ENCODE peak calls at places on chromosomes 5 and 9, in four cellular contexts. D is hepatocyte, B is suprapubic skin, L is dorsolateral prefrontal cortex. E is an unnamed sample.

GRCh38 chr9:80185112-80185738 is 613.5 kb downstream of the TLE4 start:
- DNase-seq in D (no peak), B (no peak), L (no peak), E (no peak)

GRCh38 chr5:181024245-181025029 is 15.6 kb upstream of the BTNL9 start:
- DNase-seq in D (no peak), B (no peak), L (no peak), E (no peak)

GRCh38 chr5:148687427-148687826 is 33.1 kb upstream of the HTR4 start:
- DNase-seq in D (peak), B (no peak), L (no peak), E (peak)

GRCh38 chr5:76524872-76525271 is 98.3 kb downstream of the F2RL2 start:
- DNase-seq in D (no peak), B (no peak), L (no peak), E (no peak)

GRCh38 chr9:98909935-98910334 is 33.8 kb upstream of the COL15A1 start:
- DNase-seq in D (no peak), B (no peak), L (no peak), E (no peak)

GRCh38 chr9:81737871-81738507 is 48.6 kb upstream of the TLE1 start:
- DNase-seq in D (peak), B (no peak), L (no peak), E (no peak)

GRCh38 chr5:151051066-151051930 is 29.5 kb downstream of the TNIP1 start:
- DNase-seq in D (peak), B (peak), L (peak), E (peak)

GRCh38 chr5:147391781-147392180 is 118.1 kb downstream of the DPYSL3 start:
- DNase-seq in D (peak), B (no peak), L (no peak), E (peak)

GRCh38 chr9:7174301-7174700 is 416.5 kb downstream of the KDM4C start:
- DNase-seq in D (no peak), B (no peak), L (no peak), E (no peak)

GRCh38 chr5:37619353-37619752 is 220.5 kb downstream of the GDNF start:
- DNase-seq in D (peak), B (no peak), L (no peak), E (no peak)

GRCh38 chr5:143350790-143351603 is 52.5 kb downstream of the NR3C1 start:
- DNase-seq in D (no peak), B (no peak), L (no peak), E (no peak)

GRCh38 chr5:96885518-96886338 is 9.4 kb downstream of the ERAP2 start:
- DNase-seq in D (no peak), B (no peak), L (no peak), E (no peak)

GRCh38 chr5:51521583-51521982 is 138.3 kb downstream of the ISL1 start:
- DNase-seq in D (peak), B (no peak), L (no peak), E (no peak)

GRCh38 chr5:126544087-126544740 is 50.8 kb downstream of the ALDH7A1 start:
- DNase-seq in D (peak), B (no peak), L (no peak), E (peak)

GRCh38 chr9:137312852-137313325 is 10.8 kb upstream of the NRARP start:
- DNase-seq in D (peak), B (peak), L (peak), E (no peak)

GRCh38 chr5:154945695-154946301 is 4.9 kb downstream of the MRPL22 start:
- DNase-seq in D (no peak), B (no peak), L (no peak), E (no peak)

GRCh38 chr5:98763001-98763630 is 10.3 kb upstream of the RGMB start:
- DNase-seq in D (no peak), B (no peak), L (no peak), E (no peak)

GRCh38 chr5:126395198-126395597 is 28.0 kb upstream of the GRAMD2B start:
- DNase-seq in D (no peak), B (no peak), L (no peak), E (no peak)

GRCh38 chr5:5793560-5793959 is 371.1 kb downstream of the ICE1 start:
- DNase-seq in D (no peak), B (no peak), L (no peak), E (no peak)

GRCh38 chr5:38413696-38414095 is 142.8 kb downstream of the LIFR start:
- DNase-seq in D (no peak), B (no peak), L (no peak), E (no peak)

GRCh38 chr5:10354048-10354872 is 765 bp downstream of the MARCHF6 start:
- DNase-seq in D (peak), B (no peak), L (no peak), E (no peak)

DNA sequence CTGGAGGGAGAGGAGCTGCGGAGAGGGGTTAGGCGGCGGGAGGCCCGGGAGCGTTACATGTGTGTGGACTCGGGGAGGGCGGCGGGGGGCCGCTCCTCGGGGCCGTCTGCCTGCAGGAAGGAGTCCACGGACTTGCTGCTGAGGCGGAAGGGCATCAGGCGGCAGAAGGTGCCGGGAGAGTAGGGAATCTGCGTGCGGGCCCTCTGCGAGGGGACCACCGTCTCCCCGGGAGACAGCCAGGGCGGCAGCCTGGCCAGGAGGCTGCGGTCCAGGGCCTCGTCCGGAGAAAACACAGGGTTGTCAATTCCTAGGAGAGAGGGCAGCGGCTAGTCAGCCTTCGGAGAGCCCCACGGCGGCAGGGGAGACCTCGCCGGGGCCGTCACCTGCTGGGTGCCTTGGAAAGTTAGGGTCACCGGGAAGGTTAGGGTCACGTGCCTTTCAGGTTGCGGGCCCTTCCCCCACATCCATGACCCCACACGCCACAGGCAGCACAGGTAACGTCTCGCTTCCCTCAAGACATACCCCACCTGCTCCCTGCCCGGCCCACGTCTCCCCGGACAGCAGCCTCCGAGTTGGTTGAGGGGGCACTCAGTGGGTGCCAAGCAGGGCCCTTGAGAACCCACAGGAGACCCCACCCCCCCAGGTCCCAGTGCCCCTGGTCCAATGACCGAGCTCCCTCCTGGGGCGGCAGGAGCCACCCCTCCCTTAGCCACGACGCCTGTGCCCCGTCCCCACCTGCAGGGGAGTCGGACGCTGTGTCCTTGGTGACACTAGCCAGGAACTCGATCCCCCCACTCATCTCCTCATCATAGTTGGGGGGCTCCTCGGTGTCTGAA is 32.1 kb downstream of the EXOC3 start:
- DNase-seq in D (no peak), B (peak), L (no peak), E (no peak)
- H3K4me3 ChIP-seq in D (no peak), B (peak), L (peak), E (peak)

DNA sequence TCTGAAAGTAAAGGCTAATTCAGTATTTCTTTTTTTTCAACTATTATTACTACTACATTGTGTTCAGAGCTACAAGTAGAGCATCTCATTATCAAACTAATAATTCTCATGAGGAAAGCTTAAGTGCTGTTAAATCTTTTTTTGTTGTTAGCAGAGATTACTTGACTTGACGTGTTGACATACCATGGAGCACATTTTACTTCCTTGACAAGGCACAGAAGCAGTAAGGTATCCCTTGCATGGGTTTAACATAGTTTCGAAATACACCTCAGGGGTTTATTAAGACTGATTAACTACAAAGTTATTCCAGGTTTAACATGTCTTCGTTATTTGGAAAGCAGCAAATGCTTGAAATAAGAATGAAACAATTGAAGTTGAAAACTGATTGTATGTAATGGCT is 7.0 kb downstream of the SPDL1 start:
- DNase-seq in D (no peak), B (no peak), L (no peak), E (no peak)
- TF ChIP-seq CTCF in D (no peak), B (no peak), L (no peak), E (no peak)

GRCh38 chr9:38067611-38067891 is 1.5 kb downstream of the SHB start:
- DNase-seq in D (no peak), B (no peak), L (no peak), E (no peak)

GRCh38 chr9:38067892-38068615 is 973 bp downstream of the SHB start:
- DNase-seq in D (peak), B (peak), L (no peak), E (no peak)

GRCh38 chr9:38068616-38068865 is 486 bp downstream of the SHB start:
- DNase-seq in D (peak), B (no peak), L (no peak), E (no peak)

GRCh38 chr9:38066907-38067610 is 2.0 kb downstream of the SHB start:
- DNase-seq in D (peak), B (peak), L (no peak), E (no peak)

DNA sequence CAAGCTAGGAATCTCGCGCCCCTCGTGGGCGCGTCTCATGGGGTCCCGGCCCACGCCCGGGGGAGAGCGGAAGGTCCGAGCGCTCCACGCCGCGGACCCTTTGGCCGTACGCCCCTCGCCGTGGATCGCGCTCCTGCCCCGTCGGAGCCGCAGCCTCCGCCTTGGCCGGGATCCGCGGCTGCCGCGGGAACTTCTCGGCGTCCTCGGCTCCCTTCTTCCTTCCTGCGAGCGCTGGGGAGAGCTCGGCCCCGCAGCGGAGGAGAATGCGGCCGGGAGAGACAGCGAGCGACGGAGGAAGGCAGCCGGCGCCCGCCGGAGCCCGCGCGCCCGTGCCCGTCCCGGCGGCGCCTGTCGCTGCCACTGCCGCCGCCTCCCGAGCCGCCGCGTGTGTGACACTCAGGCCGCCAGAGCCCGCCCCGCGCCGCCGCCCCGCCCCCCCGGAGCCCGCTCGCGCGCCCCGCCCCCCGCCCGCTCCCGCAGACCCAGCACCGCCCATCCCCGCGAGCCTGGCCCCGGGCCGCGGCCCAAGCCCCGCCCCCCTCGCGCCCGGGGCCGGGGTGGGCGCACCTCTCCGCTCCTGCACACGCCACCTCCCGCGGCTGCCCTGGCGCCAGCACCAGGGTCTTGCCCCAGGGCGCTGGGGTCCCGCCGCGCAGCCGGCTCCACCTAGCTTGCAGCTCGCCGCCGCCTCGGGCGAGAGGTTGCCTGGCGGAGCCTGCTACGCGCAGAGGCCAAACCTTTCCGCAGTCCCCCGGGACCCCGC is at the start of gene SHB:
- DNase-seq in D (peak), B (peak), L (peak), E (no peak)
- H3K4me3 ChIP-seq in D (peak), B (peak), L (peak), E (peak)

GRCh38 chr5:172932313-172933017 is 26.8 kb upstream of the RPL26L1 start:
- DNase-seq in D (peak), B (peak), L (peak), E (no peak)
- TF ChIP-seq CTCF in D (peak), B (peak), L (peak), E (peak)

GRCh38 chr5:120151825-120152224 is 312.3 kb upstream of the PRR16 start:
- DNase-seq in D (peak), B (no peak), L (no peak), E (no peak)
- H3K4me3 ChIP-seq in D (no peak), B (no peak), L (no peak), E (no peak)

GRCh38 chr9:100197553-100197952 is 98.5 kb downstream of the INVS start:
- DNase-seq in D (no peak), B (no peak), L (no peak), E (no peak)
- TF ChIP-seq CTCF in D (no peak), B (no peak), L (no peak), E (no peak)

GRCh38 chr5:53111139-53111538 is 1.6 kb upstream of the MOCS2 start:
- DNase-seq in D (no peak), B (no peak), L (no peak), E (no peak)
- H3K4me3 ChIP-seq in D (no peak), B (no peak), L (no peak), E (no peak)